ENCODE peak calls at places on chromosomes 7 and 10, in five cellular contexts. G is naive thymus-derived CD4-positive, alpha-beta T cell; Z is iPS DF 19.7; I is adipocyte; U is ELF-1. D is an unnamed sample.

GRCh38 chr10:124912052-124912435 is 29.9 kb upstream of the ZRANB1 start:
- DNase-seq in G (no peak), Z (no peak), I (no peak), U (no peak), D (no peak)

GRCh38 chr10:47347303-47347675 is 874 bp upstream of the RBP3 start:
- DNase-seq in G (no peak), Z (no peak), I (no peak), U (no peak), D (no peak)

GRCh38 chr7:909358-910329 is 33.3 kb downstream of the GET4 start:
- DNase-seq in G (no peak), Z (no peak), I (peak), U (no peak), D (peak)

GRCh38 chr7:128458956-128459355 is 3.3 kb downstream of the HILPDA start:
- DNase-seq in G (no peak), Z (no peak), I (no peak), U (no peak), D (no peak)

GRCh38 chr10:63114031-63114814 is 18.9 kb upstream of the NRBF2 start:
- DNase-seq in G (no peak), Z (no peak), I (peak), U (no peak), D (peak)

GRCh38 chr7:124652237-124652636 is 113.4 kb downstream of the GPR37 start:
- DNase-seq in G (no peak), Z (no peak), I (no peak), U (no peak), D (no peak)

GRCh38 chr10:86443936-86444335 is 77.3 kb upstream of the GRID1 start:
- DNase-seq in G (no peak), Z (no peak), I (no peak), U (no peak), D (no peak)

GRCh38 chr7:151829707-151830106 is 47.2 kb downstream of the PRKAG2 start:
- DNase-seq in G (no peak), Z (no peak), I (no peak), U (no peak), D (no peak)

GRCh38 chr7:66904063-66904593 is 16.9 kb upstream of the TMEM248 start:
- DNase-seq in G (no peak), Z (no peak), I (no peak), U (no peak), D (no peak)

GRCh38 chr7:124764847-124765400 is 668 bp downstream of the GPR37 start:
- DNase-seq in G (no peak), Z (no peak), I (no peak), U (peak), D (peak)

GRCh38 chr10:482848-483247 is 206.6 kb downstream of the DIP2C start:
- DNase-seq in G (no peak), Z (no peak), I (no peak), U (no peak), D (no peak)

GRCh38 chr10:123009105-123009805 is 449 bp downstream of the ACADSB start:
- DNase-seq in G (peak), Z (no peak), I (peak), U (peak), D (peak)

GRCh38 chr7:43462836-43463235 is 120.1 kb upstream of the STK17A start:
- DNase-seq in G (no peak), Z (no peak), I (peak), U (no peak), D (no peak)

GRCh38 chr7:51012569-51013217 is 230.0 kb upstream of the GRB10 start:
- DNase-seq in G (no peak), Z (no peak), I (no peak), U (no peak), D (no peak)

GRCh38 chr10:677038-677437 is 12.4 kb downstream of the DIP2C start:
- DNase-seq in G (no peak), Z (no peak), I (no peak), U (no peak), D (no peak)

GRCh38 chr7:33422825-33423645 is 293.7 kb downstream of the BBS9 start:
- DNase-seq in G (no peak), Z (no peak), I (no peak), U (no peak), D (no peak)